ENCODE peak calls at places on chromosomes 6 and 20, in five cellular contexts. G is transverse colon, L is A549, N is psoas muscle, H is tibial nerve. O is an unnamed sample. For H3K4me1, the result is how much of the 10 kb centered on the place peaks cover.

GRCh38 chr6:104750449-104750848 is 109.3 kb downstream of the HACE1 start:
- DNase-seq in G (no peak), N (no peak), L (no peak), H (no peak), O (no peak)

GRCh38 chr6:14386263-14386981 is 268.9 kb downstream of the CD83 start:
- DNase-seq in G (no peak), N (no peak), L (no peak), H (no peak), O (no peak)

GRCh38 chr6:66161546-66162108 is 454.6 kb upstream of the EYS start:
- DNase-seq in H (no peak), G (no peak), N (no peak), L (no peak), O (no peak)

GRCh38 chr6:43076928-43077809 is 1.1 kb downstream of the PTK7 start:
- DNase-seq in G (no peak), L (no peak), N (no peak), H (no peak), O (no peak)

GRCh38 chr20:31637660-31638059 is at the start of gene COX4I2:
- DNase-seq in L (no peak), N (no peak), H (no peak), G (no peak), O (no peak)

GRCh38 chr20:61753196-61753942 is 312.3 kb downstream of the TAF4 start:
- DNase-seq in G (no peak), L (no peak), N (no peak), H (no peak), O (no peak)

GRCh38 chr6:89412071-89413005 is at the start of gene RRAGD:
- DNase-seq in L (peak), H (peak), N (peak), G (peak), O (peak)

GRCh38 chr6:25359891-25360290 is 80.7 kb downstream of the CARMIL1 start:
- DNase-seq in L (no peak), N (no peak), H (no peak), G (peak), O (no peak)

GRCh38 chr6:47379328-47379727 is 69.6 kb upstream of the TNFRSF21 start:
- DNase-seq in G (no peak), L (no peak), H (no peak), N (no peak), O (no peak)

GRCh38 chr6:3899970-3900439 is 50.8 kb downstream of the FAM50B start:
- DNase-seq in H (no peak), L (no peak), G (peak), N (no peak), O (no peak)

GRCh38 chr20:13900506-13900905 is 89.9 kb downstream of the SEL1L2 start:
- DNase-seq in H (no peak), L (no peak), G (no peak), N (no peak), O (no peak)

GRCh38 chr6:98498891-98499290 is 335.5 kb upstream of the POU3F2 start:
- DNase-seq in G (no peak), L (no peak), H (no peak), N (no peak), O (no peak)

GRCh38 chr20:32227744-32228688 is 20.3 kb downstream of the POFUT1 start:
- DNase-seq in G (peak), L (no peak), H (no peak), N (no peak), O (peak)

GRCh38 chr20:19813839-19814238 is 55.8 kb downstream of the RIN2 start:
- DNase-seq in L (no peak), N (no peak), G (no peak), H (no peak), O (no peak)

GRCh38 chr6:52718535-52718934 is 44.7 kb downstream of the GSTA2 start:
- DNase-seq in L (no peak), G (no peak), H (no peak), N (no peak), O (no peak)

GRCh38 chr6:149233056-149233715 is 84.3 kb upstream of the TAB2 start:
- DNase-seq in G (no peak), L (peak), H (no peak), N (no peak), O (no peak)

GRCh38 chr20:61525781-61526431 is 273.8 kb downstream of the CDH4 start:
- DNase-seq in G (no peak), L (no peak), H (no peak), N (no peak), O (no peak)

GRCh38 chr6:107495196-107495643 is 5.3 kb downstream of the SOBP start:
- DNase-seq in L (no peak), N (no peak), H (no peak), G (no peak), O (no peak)

GRCh38 chr20:4445331-4445730 is 276.4 kb upstream of the PRND start:
- DNase-seq in L (no peak), H (no peak), N (no peak), G (no peak), O (no peak)

GRCh38 chr6:36662827-36663256 is 15.7 kb upstream of the CDKN1A start:
- DNase-seq in G (peak), N (peak), L (no peak), H (no peak), O (no peak)

GRCh38 chr6:23659125-23659524 is 466.9 kb upstream of the NRSN1 start:
- DNase-seq in G (peak), L (peak), H (no peak), N (no peak), O (no peak)

GRCh38 chr6:7124114-7124513 is 16.4 kb downstream of the RREB1 start:
- DNase-seq in G (no peak), N (no peak), H (no peak), L (no peak), O (no peak)

GRCh38 chr20:45408646-45409213 is 641 bp downstream of the DBNDD2 start:
- DNase-seq in H (no peak), L (no peak), N (no peak), G (no peak), O (no peak)

DNA sequence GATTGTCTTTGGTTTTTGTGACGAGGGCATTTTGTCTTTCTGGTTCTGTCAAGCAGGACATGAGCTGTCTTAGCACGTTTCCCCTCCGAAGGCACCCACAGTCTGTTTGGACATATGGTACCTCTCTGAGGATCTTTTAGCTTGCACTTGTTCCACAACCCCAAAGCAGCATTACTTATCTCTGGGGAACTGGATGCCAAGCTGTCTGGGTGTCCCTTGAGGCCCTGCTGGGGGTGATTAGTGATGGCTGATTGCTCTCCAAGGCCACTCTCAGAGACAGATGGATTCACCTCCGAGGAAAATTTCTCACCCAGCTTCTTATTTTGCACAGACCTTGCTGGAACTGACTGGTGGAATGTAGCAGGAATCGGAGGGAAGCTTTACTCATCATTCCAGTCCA is 445.0 kb upstream of the CHD6 start:
- DNase-seq in L (no peak), N (no peak), G (no peak), H (no peak), O (no peak)
- H3K4me1 ChIP-seq in L (under half), N (under half), G (under half), H (under half), O (under half)

GRCh38 chr6:127812985-127813681 is 87.7 kb downstream of the THEMIS start:
- DNase-seq in G (no peak), L (no peak), H (no peak), N (no peak), O (no peak)
- TF ChIP-seq CTCF in G (no peak), L (no peak), H (no peak), N (no peak), O (no peak)

DNA sequence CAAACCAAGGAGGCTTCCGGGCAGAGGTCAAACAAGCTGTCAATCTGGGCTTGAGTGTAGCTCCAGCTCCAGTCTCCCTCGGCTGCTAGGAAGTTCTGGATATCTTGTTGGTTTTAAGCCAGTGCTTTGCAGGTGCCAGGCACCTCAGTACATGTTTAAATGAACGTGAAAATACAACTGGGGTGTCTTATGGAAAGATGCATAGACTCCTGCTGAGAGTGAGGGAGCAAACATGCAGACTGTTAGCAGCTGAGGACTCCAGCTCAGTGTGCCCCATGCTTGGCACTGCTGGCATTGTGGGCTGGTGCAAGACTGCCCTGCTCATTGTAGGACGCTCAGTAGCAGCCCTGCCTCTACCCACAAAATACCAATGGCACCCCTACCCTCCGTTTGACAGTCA is 28.5 kb downstream of the ERMARD start:
- DNase-seq in L (no peak), N (no peak), G (no peak), H (no peak), O (no peak)
- H3K4me1 ChIP-seq in L (under half), N (under half), G (under half), H (under half), O (under half)

GRCh38 chr6:100446115-100446921 is 18.4 kb downstream of the SIM1 start:
- DNase-seq in N (no peak), G (no peak), L (no peak), H (no peak), O (no peak)
- TF ChIP-seq CTCF in N (no peak), G (no peak), L (no peak), H (no peak), O (no peak)

GRCh38 chr6:136766274-136766673 is 26.0 kb downstream of the MAP3K5 start:
- DNase-seq in N (no peak), G (no peak), L (no peak), H (no peak), O (no peak)

GRCh38 chr6:136763255-136763654 is 29.0 kb downstream of the MAP3K5 start:
- DNase-seq in N (no peak), H (no peak), G (no peak), L (no peak), O (no peak)

GRCh38 chr6:136762022-136762975 is 30.0 kb downstream of the MAP3K5 start:
- DNase-seq in L (no peak), N (no peak), G (no peak), H (no peak), O (no peak)

GRCh38 chr6:136764522-136764993 is 27.7 kb downstream of the MAP3K5 start:
- DNase-seq in N (no peak), L (no peak), G (no peak), H (no peak), O (peak)

DNA sequence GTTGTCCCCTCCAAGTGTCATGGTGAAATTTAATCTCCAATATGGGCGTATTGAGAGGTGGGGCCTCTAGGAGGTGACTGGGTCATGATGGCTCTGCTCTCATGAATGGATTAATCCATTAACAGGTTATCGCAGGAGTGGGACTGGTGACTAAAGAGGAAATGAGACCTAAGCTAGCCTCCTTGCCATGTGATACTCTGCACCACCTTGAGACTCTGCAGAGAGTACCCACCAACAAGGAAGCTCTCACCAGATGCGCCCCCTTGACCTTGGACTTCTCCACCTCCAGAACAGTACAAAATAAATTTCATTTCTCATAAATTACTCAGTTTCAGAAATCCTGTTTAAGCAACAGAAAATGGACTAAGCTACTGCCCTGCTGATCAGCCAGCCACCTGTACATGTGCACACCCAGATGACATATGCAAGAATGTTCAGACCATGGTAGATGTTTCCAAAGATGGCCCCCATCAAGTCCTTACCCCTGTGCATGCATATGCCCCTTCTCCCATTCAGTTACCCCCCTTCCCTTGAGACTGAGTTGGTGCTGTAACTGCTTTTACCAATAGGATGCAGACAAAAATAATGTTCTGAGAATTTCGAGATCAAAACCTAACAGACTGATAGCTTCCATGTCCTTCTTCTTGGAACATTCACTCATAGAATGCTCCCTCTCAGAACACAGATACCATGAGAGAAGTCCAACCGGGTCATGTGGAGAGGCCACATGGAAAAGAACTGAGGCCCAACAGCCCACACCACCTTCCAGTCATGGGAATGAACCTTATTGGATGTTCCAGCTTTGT is 28.4 kb downstream of the MAP3K5 start:
- DNase-seq in L (no peak), H (no peak), N (no peak), G (no peak), O (peak)
- H3K4me1 ChIP-seq in L (under half), H (under half), N (under half), G (under half), O (under half)